ENCODE peak calls at places on chromosomes 5 and 9, in ten cellular contexts. E is Karpas-422, N is astrocyte, J is MM.1S, S is fibroblast of lung, O is GM23338, M is SK-N-SH, L is hepatocyte, I is neural progenitor cell, U is H1. D is an unnamed sample.

GRCh38 chr5:64958757-64959391 is 190.1 kb downstream of the CWC27 start:
- DNase-seq in S (peak), L (peak), J (peak), M (peak), E (peak), N (peak), U (no peak), I (no peak), O (peak), D (no peak)

GRCh38 chr5:5581080-5581479 is 158.6 kb downstream of the ICE1 start:
- DNase-seq in M (no peak), J (no peak), S (no peak), N (no peak), L (no peak), U (no peak), E (no peak), I (no peak), O (no peak), D (no peak)

GRCh38 chr5:56211298-56211865 is 21.7 kb downstream of the ANKRD55 start:
- DNase-seq in O (no peak), S (peak), E (no peak), U (no peak), L (peak), N (peak), J (no peak), I (peak), M (no peak), D (no peak)

GRCh38 chr9:126500600-126501382 is 112.9 kb upstream of the LMX1B start:
- DNase-seq in I (peak), E (peak), S (peak), J (peak), U (peak), L (peak), N (peak), M (peak), O (peak), D (no peak)

GRCh38 chr5:151047814-151048425 is 27.5 kb downstream of the GPX3 start:
- DNase-seq in N (no peak), L (no peak), M (peak), U (no peak), J (no peak), I (peak), S (no peak), O (peak), E (peak), D (no peak)

GRCh38 chr5:137264041-137264440 is 235.1 kb downstream of the SPOCK1 start:
- DNase-seq in J (no peak), M (no peak), O (no peak), U (no peak), N (peak), S (peak), L (no peak), E (no peak), I (no peak), D (no peak)

GRCh38 chr9:114238919-114239879 is 83.7 kb upstream of the ORM1 start:
- DNase-seq in U (no peak), L (peak), E (no peak), S (peak), M (peak), J (no peak), I (peak), O (peak), N (peak), D (no peak)

GRCh38 chr5:172768573-172769323 is 2.2 kb downstream of the DUSP1 start:
- DNase-seq in U (no peak), M (no peak), E (no peak), S (peak), I (no peak), L (peak), J (no peak), O (no peak), N (peak), D (no peak)

GRCh38 chr9:110444911-110445310 is 107.2 kb upstream of the TXNDC8 start:
- DNase-seq in M (no peak), I (no peak), N (peak), E (no peak), S (peak), L (no peak), U (no peak), O (no peak), J (no peak), D (no peak)

GRCh38 chr9:21412109-21412508 is 3.2 kb downstream of the IFNA8 start:
- DNase-seq in E (peak), O (no peak), M (no peak), N (no peak), L (no peak), J (no peak), S (no peak), U (no peak), I (no peak), D (no peak)

GRCh38 chr9:23153058-23153457 is 673.0 kb downstream of the ELAVL2 start:
- DNase-seq in O (peak), S (no peak), M (peak), E (peak), I (no peak), L (no peak), U (no peak), N (no peak), J (no peak), D (no peak)

GRCh38 chr5:33311893-33312292 is 128.9 kb upstream of the TARS1 start:
- DNase-seq in U (no peak), M (no peak), L (no peak), S (peak), N (peak), I (no peak), J (no peak), O (no peak), E (no peak), D (peak)

GRCh38 chr5:6623941-6624340 is 8.9 kb downstream of the NSUN2 start:
- DNase-seq in S (no peak), I (no peak), U (no peak), M (no peak), N (no peak), L (no peak), J (no peak), O (no peak), E (no peak), D (no peak)

GRCh38 chr5:128876848-128877387 is 88.4 kb upstream of the SLC27A6 start:
- DNase-seq in S (no peak), I (no peak), E (no peak), M (no peak), U (no peak), O (peak), L (no peak), J (no peak), N (no peak), D (no peak)

GRCh38 chr9:97397220-97397619 is 14.7 kb upstream of the TDRD7 start:
- DNase-seq in J (peak), I (no peak), U (no peak), S (peak), N (peak), L (no peak), M (no peak), E (no peak), O (no peak), D (no peak)

GRCh38 chr9:131395745-131396479 is 2.0 kb downstream of the PRRC2B start:
- DNase-seq in S (no peak), U (no peak), M (no peak), I (no peak), O (no peak), N (no peak), L (no peak), J (no peak), E (no peak), D (no peak)

GRCh38 chr9:14671327-14671840 is 21.8 kb downstream of the ZDHHC21 start:
- DNase-seq in I (no peak), N (no peak), S (peak), M (no peak), E (no peak), O (no peak), L (no peak), U (no peak), J (no peak), D (no peak)

GRCh38 chr9:137772281-137772873 is 105.2 kb upstream of the CACNA1B start:
- DNase-seq in J (no peak), S (no peak), U (no peak), N (no peak), E (peak), L (no peak), O (peak), M (no peak), I (peak), D (no peak)

GRCh38 chr5:147310059-147310704 is 75.4 kb downstream of the STK32A start:
- DNase-seq in E (no peak), J (no peak), U (no peak), O (peak), N (peak), M (peak), I (no peak), L (no peak), S (peak), D (no peak)

GRCh38 chr5:99029172-99029571 is 100.4 kb upstream of the CHD1 start:
- DNase-seq in O (no peak), E (no peak), L (no peak), M (no peak), N (no peak), I (no peak), U (no peak), S (no peak), J (no peak), D (no peak)

GRCh38 chr9:105911104-105911911 is 217.0 kb downstream of the TMEM38B start:
- DNase-seq in U (peak), L (no peak), S (peak), J (no peak), M (no peak), O (peak), I (peak), N (peak), E (no peak), D (no peak)

GRCh38 chr5:147732552-147732883 is 50.0 kb downstream of the JAKMIP2 start:
- DNase-seq in N (no peak), M (no peak), E (no peak), S (no peak), L (no peak), O (no peak), I (no peak), U (no peak), J (no peak), D (no peak)

GRCh38 chr5:127070243-127070642 is 3.1 kb downstream of the C5orf63 start:
- DNase-seq in N (no peak), I (no peak), M (no peak), U (no peak), J (no peak), S (no peak), O (no peak), L (no peak), E (no peak), D (no peak)

GRCh38 chr5:72093231-72093630 is 14.0 kb upstream of the MAP1B start:
- DNase-seq in M (no peak), O (no peak), U (no peak), I (no peak), N (peak), L (no peak), J (no peak), S (peak), E (no peak), D (no peak)

GRCh38 chr5:100595152-100595811 is 60.1 kb downstream of the FAM174A start:
- DNase-seq in U (no peak), N (peak), J (no peak), S (peak), L (peak), M (peak), I (no peak), E (no peak), O (no peak), D (peak)

GRCh38 chr5:93274291-93274690 is 306.7 kb downstream of the NR2F1-AS1 start:
- DNase-seq in U (no peak), L (no peak), N (peak), M (no peak), O (peak), E (no peak), J (no peak), I (peak), S (peak), D (no peak)

GRCh38 chr5:35860686-35861085 is 4.0 kb downstream of the IL7R start:
- DNase-seq in L (no peak), I (no peak), N (peak), J (no peak), E (no peak), M (no peak), O (peak), S (peak), U (no peak), D (no peak)

GRCh38 chr5:39080597-39081204 is 6.5 kb upstream of the RICTOR start:
- DNase-seq in S (peak), U (no peak), I (peak), J (peak), E (peak), O (peak), M (peak), L (peak), N (peak), D (no peak)

GRCh38 chr5:9587135-9587534 is 41.3 kb upstream of the SEMA5A start:
- DNase-seq in I (no peak), E (no peak), L (no peak), M (no peak), S (no peak), J (no peak), O (no peak), N (no peak), U (no peak), D (no peak)

GRCh38 chr9:3401556-3401955 is 124.2 kb downstream of the RFX3 start:
- DNase-seq in N (peak), I (peak), S (peak), U (no peak), E (no peak), J (no peak), M (no peak), O (no peak), L (no peak), D (no peak)

GRCh38 chr5:13276143-13276542 is 668.3 kb downstream of the DNAH5 start:
- DNase-seq in I (no peak), S (peak), U (no peak), M (no peak), E (no peak), O (no peak), L (no peak), N (peak), J (no peak), D (no peak)

GRCh38 chr9:88011005-88011766 is 36.9 kb upstream of the CDK20 start:
- DNase-seq in S (peak), L (peak), M (peak), I (peak), O (peak), E (no peak), N (no peak), J (no peak), U (no peak), D (no peak)

GRCh38 chr9:114386886-114387677 is 700 bp downstream of the AKNA start:
- DNase-seq in E (peak), N (no peak), S (peak), U (no peak), I (no peak), O (no peak), M (no peak), J (peak), L (peak), D (no peak)

GRCh38 chr5:57687641-57688040 is 205.0 kb upstream of the ACTBL2 start:
- DNase-seq in U (no peak), I (no peak), E (no peak), O (no peak), L (no peak), J (no peak), N (no peak), M (no peak), S (peak), D (no peak)

GRCh38 chr5:149940077-149940574 is 4.5 kb downstream of the PDE6A start:
- DNase-seq in M (no peak), N (no peak), E (no peak), U (no peak), S (no peak), L (peak), J (peak), O (no peak), I (no peak), D (no peak)

GRCh38 chr5:181170237-181170830 is 22.9 kb downstream of the OR2V2 start:
- DNase-seq in E (no peak), U (no peak), O (peak), L (peak), M (peak), J (no peak), I (peak), S (no peak), N (no peak), D (no peak)

GRCh38 chr5:36199620-36200019 is 42.1 kb downstream of the NADK2 start:
- DNase-seq in E (no peak), O (no peak), S (peak), J (no peak), N (peak), L (no peak), M (no peak), I (no peak), U (no peak), D (no peak)

GRCh38 chr9:12819436-12820185 is 44.8 kb downstream of the LURAP1L start:
- DNase-seq in U (peak), N (peak), S (peak), M (no peak), J (peak), I (peak), E (peak), O (peak), L (no peak), D (no peak)

GRCh38 chr5:132431682-132432081 is 58.9 kb downstream of the IRF1 start:
- DNase-seq in N (no peak), E (no peak), L (no peak), J (no peak), O (no peak), S (no peak), M (no peak), I (no peak), U (no peak), D (no peak)

GRCh38 chr5:37275521-37275920 is 26.3 kb upstream of the CPLANE1 start:
- DNase-seq in L (no peak), E (no peak), I (no peak), N (no peak), U (no peak), M (no peak), J (no peak), O (no peak), S (no peak), D (no peak)
- H2AFZ ChIP-seq in L (no peak), E (no peak), I (no peak), N (no peak), U (no peak), M (no peak), J (no peak), O (no peak), S (no peak), D (no peak)

GRCh38 chr5:159099049-159099760 is 511 bp downstream of the EBF1 start:
- DNase-seq in N (peak), E (peak), M (peak), L (peak), S (peak), U (no peak), I (peak), O (peak), J (peak), D (no peak)
- H2AFZ ChIP-seq in N (peak), E (no peak), M (peak), L (peak), S (peak), U (no peak), I (peak), O (no peak), J (peak), D (peak)

GRCh38 chr5:143850050-143850713 is 38.2 kb downstream of the HMHB1 start:
- DNase-seq in N (no peak), E (no peak), S (no peak), J (peak), L (no peak), M (no peak), O (no peak), I (no peak), U (no peak), D (no peak)
- H2AFZ ChIP-seq in N (no peak), E (no peak), S (peak), J (peak), L (no peak), M (no peak), O (peak), I (no peak), U (no peak), D (no peak)

GRCh38 chr9:99377790-99378775 is 156.0 kb downstream of the SEC61B start:
- DNase-seq in I (peak), J (no peak), U (no peak), L (no peak), N (peak), E (no peak), S (peak), O (peak), M (no peak), D (no peak)
- H2AFZ ChIP-seq in I (peak), J (no peak), U (peak), L (no peak), N (no peak), E (no peak), S (no peak), O (peak), M (no peak), D (no peak)

GRCh38 chr9:89425921-89426388 is 72.0 kb downstream of the SEMA4D start:
- DNase-seq in E (no peak), N (no peak), M (no peak), U (no peak), J (no peak), I (no peak), L (no peak), S (peak), O (no peak), D (no peak)
- H2AFZ ChIP-seq in E (no peak), N (no peak), M (no peak), U (no peak), J (no peak), I (no peak), L (no peak), S (no peak), O (no peak), D (no peak)

D was measured in keratinocyte.